ENCODE peak calls at places on chromosomes 1 and 21, in six cellular contexts. R is cardiac muscle cell; S is neural progenitor cell; A is CD8-positive, alpha-beta T cell; C is SK-N-SH; M is aorta. O is an unnamed sample.

GRCh38 chr1:8523641-8524206 is 205.8 kb downstream of the SLC45A1 start:
- DNase-seq in A (peak), R (no peak), S (no peak), C (no peak), M (no peak), O (peak)

GRCh38 chr1:41072051-41072450 is 50.5 kb upstream of the SLFNL1 start:
- DNase-seq in A (no peak), M (no peak), R (no peak), C (no peak), S (no peak), O (no peak)

GRCh38 chr1:155295183-155295941 is 5.9 kb downstream of the PKLR start:
- DNase-seq in A (no peak), R (no peak), S (no peak), C (no peak), M (no peak), O (no peak)

GRCh38 chr1:67300561-67300960 is 7.1 kb upstream of the IL12RB2 start:
- DNase-seq in M (no peak), C (no peak), R (no peak), S (no peak), A (no peak), O (no peak)

GRCh38 chr1:20190256-20190655 is 3.9 kb upstream of the PLA2G2C start:
- DNase-seq in C (no peak), A (no peak), M (no peak), S (no peak), R (no peak), O (no peak)

GRCh38 chr1:21257431-21258135 is 32.7 kb downstream of the ECE1 start:
- DNase-seq in M (no peak), C (no peak), A (no peak), R (no peak), S (no peak), O (no peak)

GRCh38 chr21:46634966-46635323 is 529 bp upstream of the PRMT2 start:
- DNase-seq in A (no peak), C (peak), M (no peak), R (peak), S (peak), O (no peak)

GRCh38 chr1:204350857-204351573 is 8.7 kb downstream of the PLEKHA6 start:
- DNase-seq in C (peak), S (peak), A (no peak), R (peak), M (peak), O (no peak)

GRCh38 chr1:178055093-178055492 is 38.8 kb upstream of the RASAL2 start:
- DNase-seq in C (peak), M (no peak), R (peak), A (no peak), S (peak), O (no peak)

GRCh38 chr1:67559222-67559700 is 125.7 kb upstream of the GADD45A start:
- DNase-seq in M (peak), C (no peak), S (no peak), R (no peak), A (no peak), O (no peak)

GRCh38 chr1:163036661-163037060 is 32.5 kb upstream of the RGS4 start:
- DNase-seq in R (no peak), S (no peak), A (no peak), M (no peak), C (no peak), O (no peak)

GRCh38 chr1:116949213-116949985 is 39.7 kb downstream of the PTGFRN start:
- DNase-seq in R (no peak), A (no peak), C (no peak), M (no peak), S (peak), O (no peak)

GRCh38 chr1:116948642-116949041 is 38.9 kb downstream of the PTGFRN start:
- DNase-seq in C (no peak), R (no peak), M (no peak), A (no peak), S (no peak), O (no peak)

GRCh38 chr1:116947090-116947489 is 37.4 kb downstream of the PTGFRN start:
- DNase-seq in C (peak), S (no peak), A (no peak), M (no peak), R (no peak), O (no peak)

GRCh38 chr1:116951175-116951935 is 41.6 kb downstream of the PTGFRN start:
- DNase-seq in M (no peak), A (no peak), C (no peak), R (no peak), S (peak), O (no peak)

GRCh38 chr1:116950497-116951174 is 40.9 kb downstream of the PTGFRN start:
- DNase-seq in S (peak), M (no peak), R (no peak), A (no peak), C (no peak), O (no peak)
- H3K27ac ChIP-seq in S (peak), M (no peak), R (peak), A (no peak), C (no peak), O (no peak)

GRCh38 chr1:65209005-65209885 is 61.2 kb downstream of the AK4 start:
- DNase-seq in A (no peak), C (peak), S (peak), M (no peak), R (peak), O (no peak)

GRCh38 chr1:65208577-65208976 is 60.6 kb downstream of the AK4 start:
- DNase-seq in S (no peak), M (no peak), R (no peak), A (no peak), C (no peak), O (no peak)

DNA sequence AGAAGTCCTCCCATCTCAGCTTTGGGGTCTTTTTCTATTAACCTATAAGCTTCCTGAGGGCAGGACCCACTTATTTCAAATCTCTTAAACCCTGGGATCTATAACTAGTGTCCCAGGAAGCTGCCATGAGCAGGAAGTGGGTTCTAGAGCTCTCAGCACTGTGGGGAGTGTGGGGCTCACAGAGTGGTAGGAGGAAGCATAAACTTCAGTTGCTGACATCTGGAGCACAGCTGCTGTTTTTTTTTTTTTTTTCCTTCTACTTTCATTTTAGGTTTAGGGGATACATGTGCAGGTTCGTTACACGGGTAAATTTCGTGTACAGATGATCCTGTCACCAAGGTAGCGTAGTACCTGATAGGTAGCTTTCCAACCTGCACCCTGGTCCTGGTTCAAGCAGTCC is 59.3 kb downstream of the AK4 start:
- DNase-seq in A (no peak), M (no peak), R (no peak), S (no peak), C (no peak), O (no peak)
- H3K27ac ChIP-seq in A (no peak), M (no peak), R (no peak), S (no peak), C (no peak), O (no peak)

GRCh38 chr1:33267468-33268205 is 11.3 kb downstream of the ZNF362 start:
- DNase-seq in S (no peak), A (no peak), C (no peak), M (no peak), R (no peak), O (no peak)
- H3K27ac ChIP-seq in S (no peak), A (no peak), C (no peak), M (no peak), R (no peak), O (no peak)

DNA sequence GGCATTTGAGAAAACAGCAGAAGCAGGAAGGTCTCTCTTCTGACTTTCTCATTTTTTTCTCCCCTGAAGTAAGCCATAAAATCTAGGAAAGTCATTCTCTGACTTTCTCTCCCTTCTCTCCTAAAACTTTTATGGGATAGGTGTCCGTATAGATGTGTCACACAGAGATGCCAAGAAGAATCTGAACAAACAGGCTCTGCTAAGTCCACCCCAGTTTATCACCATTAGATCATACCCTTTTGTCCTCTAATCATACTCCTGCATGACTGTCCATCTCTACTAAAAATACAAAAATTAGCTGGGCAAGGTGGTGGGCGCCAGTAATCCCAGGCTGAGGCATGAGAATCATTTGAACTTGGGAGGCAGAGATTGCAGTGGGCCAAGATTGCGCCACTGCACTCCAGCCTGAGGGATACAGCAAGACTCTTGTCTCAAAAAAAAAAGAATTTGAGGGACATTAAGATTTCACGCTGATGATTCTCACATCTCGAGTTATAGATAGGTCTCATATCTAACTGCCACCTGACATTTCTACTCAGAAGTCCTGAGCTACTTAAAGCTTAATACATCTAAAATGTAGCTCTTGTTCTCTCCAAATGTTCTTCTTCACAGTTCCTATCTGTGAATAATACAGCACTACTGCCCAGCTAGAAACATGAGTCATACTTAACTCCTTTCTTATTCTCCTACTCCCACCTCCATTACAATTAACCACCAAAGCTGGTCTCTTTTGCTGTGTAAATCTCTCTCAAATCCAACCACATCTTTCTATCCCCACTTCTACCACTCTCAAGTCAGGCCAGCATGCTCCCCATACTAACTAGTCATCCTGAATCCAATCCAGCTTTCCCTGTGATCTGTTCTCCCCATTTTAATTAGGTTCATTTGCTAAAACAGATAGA is 47.7 kb downstream of the ZNF644 start:
- DNase-seq in C (no peak), M (no peak), S (no peak), A (no peak), R (no peak), O (no peak)
- H3K27ac ChIP-seq in C (peak), M (no peak), S (no peak), A (no peak), R (peak), O (no peak)

GRCh38 chr1:93659805-93660479 is 21.7 kb downstream of the BCAR3 start:
- DNase-seq in M (no peak), C (peak), S (no peak), A (no peak), R (no peak), O (no peak)
- H3K27ac ChIP-seq in M (no peak), C (peak), S (no peak), A (no peak), R (no peak), O (no peak)

GRCh38 chr1:111990878-111991760 is 1.7 kb upstream of the KCND3 start:
- DNase-seq in A (no peak), C (peak), S (peak), M (peak), R (peak), O (no peak)
- H3K27ac ChIP-seq in A (no peak), C (no peak), S (no peak), M (peak), R (no peak), O (no peak)

GRCh38 chr1:234721476-234722266 is 111.7 kb upstream of the IRF2BP2 start:
- DNase-seq in M (no peak), C (no peak), R (no peak), A (no peak), S (no peak), O (no peak)
- H3K27ac ChIP-seq in M (peak), C (peak), R (peak), A (no peak), S (no peak), O (no peak)

O was measured in CD4-positive, alpha-beta T cell.